ENCODE peak calls at places on chromosomes 1 and 21, in five cellular contexts. One of them, this sample, is unnamed.

GRCh38 chr21:33259428-33259827 is 6.7 kb upstream of the IL10RB start:
- DNase-seq in NCI-H2171 treated with DMSO at 0.1 percent for 48 hours: no peak
- DNase-seq in activated CD4-positive, CD25-positive, alpha-beta regulatory T cell: no peak
- DNase-seq in EH: peak; percentile 37
- DNase-seq in activated effector memory CD4-positive, alpha-beta T cell treated with Interleukin-2 at 50 U/mL for 16 hours: no peak
- DNase-seq in this sample: no peak

GRCh38 chr1:206505702-206506375 is 1.5 kb upstream of the RASSF5 start:
- DNase-seq in NCI-H2171 treated with DMSO at 0.1 percent for 48 hours: no peak
- DNase-seq in activated CD4-positive, CD25-positive, alpha-beta regulatory T cell: no peak
- DNase-seq in EH: peak; percentile 58
- DNase-seq in activated effector memory CD4-positive, alpha-beta T cell treated with Interleukin-2 at 50 U/mL for 16 hours: no peak
- DNase-seq in this sample: no peak

GRCh38 chr1:201355471-201355870 is 22.0 kb downstream of the TNNT2 start:
- DNase-seq in NCI-H2171 treated with DMSO at 0.1 percent for 48 hours: no peak
- DNase-seq in activated CD4-positive, CD25-positive, alpha-beta regulatory T cell: no peak
- DNase-seq in EH: no peak
- DNase-seq in activated effector memory CD4-positive, alpha-beta T cell treated with Interleukin-2 at 50 U/mL for 16 hours: no peak
- DNase-seq in this sample: no peak

GRCh38 chr1:47805826-47806450 is 191.2 kb downstream of the TRABD2B start:
- DNase-seq in NCI-H2171 treated with DMSO at 0.1 percent for 48 hours: peak; percentile 87
- DNase-seq in activated CD4-positive, CD25-positive, alpha-beta regulatory T cell: no peak
- DNase-seq in EH: no peak
- DNase-seq in activated effector memory CD4-positive, alpha-beta T cell treated with Interleukin-2 at 50 U/mL for 16 hours: no peak
- DNase-seq in this sample: no peak

GRCh38 chr1:241647658-241648057 is 4.4 kb upstream of the WDR64 start:
- DNase-seq in NCI-H2171 treated with DMSO at 0.1 percent for 48 hours: no peak
- DNase-seq in activated CD4-positive, CD25-positive, alpha-beta regulatory T cell: no peak
- DNase-seq in EH: peak; percentile 80
- DNase-seq in activated effector memory CD4-positive, alpha-beta T cell treated with Interleukin-2 at 50 U/mL for 16 hours: no peak
- DNase-seq in this sample: no peak

GRCh38 chr1:170536924-170537551 is 5.1 kb downstream of the GORAB start:
- DNase-seq in NCI-H2171 treated with DMSO at 0.1 percent for 48 hours: no peak
- DNase-seq in activated CD4-positive, CD25-positive, alpha-beta regulatory T cell: no peak
- DNase-seq in EH: peak; percentile 32
- DNase-seq in activated effector memory CD4-positive, alpha-beta T cell treated with Interleukin-2 at 50 U/mL for 16 hours: no peak
- DNase-seq in this sample: no peak

GRCh38 chr1:22612657-22613056 is 23.8 kb upstream of the C1QA start:
- DNase-seq in NCI-H2171 treated with DMSO at 0.1 percent for 48 hours: peak; percentile 93
- DNase-seq in activated CD4-positive, CD25-positive, alpha-beta regulatory T cell: no peak
- DNase-seq in EH: no peak
- DNase-seq in activated effector memory CD4-positive, alpha-beta T cell treated with Interleukin-2 at 50 U/mL for 16 hours: no peak
- DNase-seq in this sample: no peak

GRCh38 chr1:59298178-59298583 is 1.3 kb downstream of the FGGY start:
- DNase-seq in NCI-H2171 treated with DMSO at 0.1 percent for 48 hours: no peak
- DNase-seq in activated CD4-positive, CD25-positive, alpha-beta regulatory T cell: no peak
- DNase-seq in EH: no peak
- DNase-seq in activated effector memory CD4-positive, alpha-beta T cell treated with Interleukin-2 at 50 U/mL for 16 hours: no peak
- DNase-seq in this sample: no peak

GRCh38 chr1:6612641-6613360 is 730 bp upstream of the PHF13 start:
- DNase-seq in NCI-H2171 treated with DMSO at 0.1 percent for 48 hours: peak; percentile 61
- DNase-seq in activated CD4-positive, CD25-positive, alpha-beta regulatory T cell: no peak
- DNase-seq in EH: peak; percentile 54
- DNase-seq in activated effector memory CD4-positive, alpha-beta T cell treated with Interleukin-2 at 50 U/mL for 16 hours: no peak
- DNase-seq in this sample: no peak

This sample was measured in T-helper 17 cell.